ENCODE peak calls at places on chromosomes 13 and 19, in seven cellular contexts. F, H, K, I, P, O and L are unnamed samples.

GRCh38 chr19:22532388-22533310 is 101.5 kb upstream of the ZNF492 start:
- DNase-seq in F (no peak), P (peak; percentile 88), I (no peak), K (peak; percentile 74), O (no peak), H (peak; percentile 99), L (no peak)

GRCh38 chr19:38265213-38265861 is 964 bp downstream of the SPINT2 start:
- DNase-seq in F (no peak), K (no peak), I (peak; percentile 34), P (peak; percentile 59), O (no peak), H (no peak), L (no peak)

GRCh38 chr13:113853518-113854237 is 10.2 kb downstream of the GAS6 start:
- DNase-seq in H (peak; percentile 28), F (no peak), K (no peak), O (no peak), I (no peak), P (no peak), L (no peak)

GRCh38 chr13:99982741-99983400 is 1.3 kb downstream of the ZIC2 start:
- DNase-seq in H (no peak), K (no peak), F (no peak), O (no peak), P (no peak), I (no peak), L (no peak)

GRCh38 chr13:88932950-88933349 is 1261.8 kb downstream of the SLITRK5 start:
- DNase-seq in F (no peak), H (no peak), O (no peak), K (no peak), P (no peak), I (no peak), L (no peak)

GRCh38 chr19:34409189-34410164 is 5.3 kb downstream of the PDCD2L start:
- DNase-seq in O (no peak), H (no peak), I (no peak), F (no peak), P (no peak), K (no peak), L (no peak)

GRCh38 chr13:37068962-37069361 is 9.5 kb upstream of the SUPT20H start:
- DNase-seq in H (no peak), P (peak; percentile 9), I (no peak), O (no peak), K (no peak), F (no peak), L (peak; percentile 9)

GRCh38 chr19:40147693-40148347 is 43.4 kb upstream of the MAP3K10 start:
- DNase-seq in O (no peak), K (no peak), H (no peak), F (no peak), P (peak; percentile 45), I (peak; percentile 63), L (no peak)

GRCh38 chr19:12195501-12195860 is 32.6 kb downstream of the ZNF136 start:
- DNase-seq in I (peak; percentile 9), P (no peak), F (no peak), O (no peak), H (no peak), K (no peak), L (no peak)

GRCh38 chr19:38508507-38508906 is 75.0 kb downstream of the RYR1 start:
- DNase-seq in O (no peak), I (no peak), F (no peak), K (no peak), H (no peak), P (no peak), L (no peak)

GRCh38 chr19:14719162-14719561 is 29.3 kb downstream of the ZNF333 start:
- DNase-seq in P (no peak), I (no peak), F (no peak), K (no peak), H (no peak), O (no peak), L (no peak)